ENCODE peak calls at places on chromosomes 16 and 17, in five cellular contexts. M is fibroblast of lung, H is upper lobe of right lung, C is neural progenitor cell, S is uterus. X is an unnamed sample.

GRCh38 chr17:66583112-66583748 is 251.7 kb upstream of the CACNG5 start:
- DNase-seq in M (no peak), H (no peak), C (no peak), S (no peak), X (no peak)

GRCh38 chr16:24069036-24069590 is 187.0 kb upstream of the CACNG3 start:
- DNase-seq in M (no peak), H (no peak), C (no peak), S (no peak), X (no peak)

GRCh38 chr17:66308856-66309255 is 6.4 kb downstream of the PRKCA start:
- DNase-seq in M (no peak), H (no peak), C (no peak), S (no peak), X (no peak)

GRCh38 chr17:44587339-44587738 is 30.1 kb downstream of the FZD2 start:
- DNase-seq in M (peak; percentile 99), H (peak; percentile 66), C (no peak), S (peak; percentile 34), X (peak; percentile 49)

GRCh38 chr17:18141210-18141803 is 32.8 kb downstream of the MYO15A start:
- DNase-seq in M (peak; percentile 36), H (no peak), C (peak; percentile 70), S (peak; percentile 47), X (no peak)

GRCh38 chr16:31265329-31266245 is 5.8 kb downstream of the ITGAM start:
- DNase-seq in M (peak; percentile 16), H (peak; percentile 64), C (no peak), S (no peak), X (no peak)

GRCh38 chr17:53633856-53634255 is 188.9 kb upstream of the KIF2B start:
- DNase-seq in M (no peak), H (no peak), C (no peak), S (no peak), X (no peak)

GRCh38 chr16:24988593-24989338 is 26.4 kb downstream of the ARHGAP17 start:
- DNase-seq in M (peak; percentile 85), H (no peak), C (no peak), S (peak; percentile 52), X (no peak)

GRCh38 chr16:11356573-11357331 is 11.5 kb downstream of the RMI2 start:
- DNase-seq in M (peak; percentile 43), H (peak; percentile 90), C (peak; percentile 84), S (peak; percentile 68), X (no peak)

GRCh38 chr16:1545044-1545736 is 11.7 kb downstream of the TMEM204 start:
- DNase-seq in M (no peak), H (no peak), C (no peak), S (peak; percentile 67), X (no peak)

GRCh38 chr17:83153681-83154310 is 74.4 kb downstream of the METRNL start:
- DNase-seq in M (no peak), H (no peak), C (no peak), S (no peak), X (no peak)

GRCh38 chr16:35750157-35750689 is 2290.8 kb downstream of the TP53TG3F start:
- DNase-seq in M (no peak), H (no peak), C (no peak), S (no peak), X (no peak)

GRCh38 chr16:12499032-12499735 is 304.5 kb downstream of the CPPED1 start:
- DNase-seq in M (no peak), H (no peak), C (no peak), S (no peak), X (no peak)

GRCh38 chr17:79945591-79946255 is 89.9 kb downstream of the TBC1D16 start:
- DNase-seq in M (peak; percentile 84), H (peak; percentile 63), C (no peak), S (no peak), X (no peak)

GRCh38 chr17:57679906-57680695 is 65.0 kb downstream of the CCDC182 start:
- DNase-seq in M (no peak), H (no peak), C (no peak), S (no peak), X (no peak)

GRCh38 chr16:76614255-76614654 is 337.1 kb downstream of the CNTNAP4 start:
- DNase-seq in M (no peak), H (no peak), C (no peak), S (no peak), X (no peak)

DNA sequence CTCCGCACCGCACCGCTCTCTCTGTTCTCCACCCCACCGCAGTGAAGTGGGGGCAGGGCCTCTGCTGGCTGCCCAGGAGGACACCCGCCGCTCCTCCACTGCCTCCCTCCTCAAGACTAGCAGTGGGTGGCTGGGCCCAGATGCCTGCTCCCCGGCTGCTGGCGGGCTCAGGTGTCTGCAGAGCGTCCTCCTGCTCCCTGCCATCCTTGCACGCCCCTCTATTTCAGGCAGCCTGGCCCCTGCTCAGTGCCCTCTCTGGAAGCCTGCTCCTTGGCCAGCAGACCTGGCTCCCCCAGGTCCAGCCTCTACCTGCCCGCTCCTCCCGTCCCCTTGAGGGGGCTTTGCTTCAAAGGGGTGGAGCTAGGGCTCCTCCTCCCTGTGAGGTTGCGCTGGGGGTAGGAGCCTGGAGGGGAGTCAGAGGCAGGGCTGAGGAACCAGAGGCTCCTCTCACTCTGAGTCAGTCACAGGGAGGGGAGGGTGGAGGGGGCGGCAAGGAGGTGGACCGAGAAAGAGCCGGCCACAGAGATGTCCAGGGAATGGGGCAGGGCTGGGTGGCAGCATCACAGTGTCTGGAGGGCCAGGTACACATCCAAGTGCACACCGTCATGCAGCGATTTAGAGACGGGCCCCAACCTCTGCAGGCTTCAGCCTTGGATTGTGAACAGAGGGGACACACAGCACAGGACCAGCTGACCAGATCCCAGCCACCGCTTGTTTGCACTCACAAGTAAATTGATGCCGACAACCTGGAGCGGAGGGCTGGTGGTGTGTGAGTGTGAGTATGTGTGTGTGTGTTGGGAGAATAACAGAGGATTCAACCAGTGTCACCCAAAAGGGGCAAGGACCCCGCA is 9.8 kb upstream of the TMEM92 start:
- DNase-seq in M (peak; percentile 65), H (peak; percentile 67), C (peak; percentile 52), S (peak; percentile 77), X (no peak)
- H3K4me3 ChIP-seq in M (peak overlapping the region; percentile 22), H (no peak overlapping the region), C (peak overlapping the region; percentile 15), S (no peak overlapping the region), X (no peak overlapping the region)

GRCh38 chr17:19799796-19800195 is 51.7 kb upstream of the ALDH3A1 start:
- DNase-seq in M (no peak), H (no peak), C (no peak), S (no peak), X (no peak)

GRCh38 chr17:19796457-19796856 is 48.4 kb upstream of the ALDH3A1 start:
- DNase-seq in M (no peak), H (no peak), C (no peak), S (no peak), X (no peak)

GRCh38 chr17:19805006-19805405 is 56.9 kb upstream of the ALDH3A1 start:
- DNase-seq in M (no peak), H (no peak), C (no peak), S (no peak), X (peak; percentile 15)

GRCh38 chr17:19800571-19800970 is 52.5 kb upstream of the ALDH3A1 start:
- DNase-seq in M (no peak), H (no peak), C (no peak), S (no peak), X (no peak)
- TF ChIP-seq CTCF in M (no peak), H (no peak), C (no peak), S (no peak), X (no peak)

DNA sequence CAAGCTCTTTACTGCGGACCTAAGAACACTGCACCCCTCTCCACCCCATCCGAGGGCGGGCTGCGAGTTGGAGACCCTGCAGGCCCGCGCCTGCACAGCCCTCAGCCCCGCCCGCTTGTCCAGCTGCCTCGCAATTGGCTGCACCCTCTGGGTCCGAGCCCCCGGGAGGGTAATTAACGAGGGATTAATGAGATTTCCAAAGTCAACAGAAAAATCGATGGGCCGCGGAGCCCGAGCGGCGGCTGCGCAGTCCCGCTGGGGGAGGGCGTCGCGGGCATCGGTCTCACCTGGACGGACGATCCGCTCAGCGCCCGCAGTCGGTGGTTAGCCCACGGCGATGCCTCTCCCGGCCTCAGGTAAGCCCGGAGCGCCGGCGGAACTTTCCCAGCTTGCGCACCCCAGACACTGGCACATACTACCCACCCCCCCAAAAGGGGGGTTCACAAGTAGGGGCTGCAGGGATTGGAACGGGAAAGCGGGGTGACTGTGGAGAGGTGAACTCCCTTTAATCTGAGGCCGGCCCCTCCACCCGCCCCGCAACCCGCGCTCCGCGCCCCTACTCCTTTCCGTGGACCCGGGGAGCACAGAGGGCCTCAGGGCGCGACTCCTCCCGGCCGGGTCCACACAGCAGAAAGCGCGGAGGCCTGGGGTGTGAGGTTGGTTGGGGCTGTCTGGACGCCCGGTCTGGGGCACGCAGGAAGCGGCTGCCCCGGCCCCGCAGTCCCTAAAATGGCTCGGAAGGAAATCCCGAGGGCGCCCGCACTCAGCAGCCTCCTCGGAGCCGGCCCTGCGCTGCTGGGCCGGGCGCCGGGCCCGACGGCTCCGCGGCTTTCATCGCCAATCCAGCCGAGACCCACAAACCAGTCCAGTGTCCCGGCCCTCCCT is at the start of gene OTOP3:
- DNase-seq in M (no peak), H (no peak), C (peak; percentile 64), S (no peak), X (no peak)
- H3K4me3 ChIP-seq in M (no peak within 1 kb of the TSS), H (no peak within 1 kb of the TSS), C (peak within 1 kb of the TSS; percentile 35), S (no peak within 1 kb of the TSS), X (no peak within 1 kb of the TSS)

GRCh38 chr17:9696279-9697044 is 51.1 kb downstream of the USP43 start:
- DNase-seq in M (no peak), H (peak; percentile 31), C (no peak), S (no peak), X (no peak)
- TF ChIP-seq CTCF in M (no peak), H (no peak), C (no peak), S (no peak), X (no peak)

GRCh38 chr16:57283956-57284205 is 591 bp downstream of the PLLP start:
- DNase-seq in M (no peak), H (no peak), C (no peak), S (no peak), X (no peak)
- H3K4me3 ChIP-seq in M (no peak overlapping the region), H (peak overlapping the region; percentile 70), C (peak overlapping the region; percentile 72), S (peak overlapping the region; percentile 43), X (no peak overlapping the region)

DNA sequence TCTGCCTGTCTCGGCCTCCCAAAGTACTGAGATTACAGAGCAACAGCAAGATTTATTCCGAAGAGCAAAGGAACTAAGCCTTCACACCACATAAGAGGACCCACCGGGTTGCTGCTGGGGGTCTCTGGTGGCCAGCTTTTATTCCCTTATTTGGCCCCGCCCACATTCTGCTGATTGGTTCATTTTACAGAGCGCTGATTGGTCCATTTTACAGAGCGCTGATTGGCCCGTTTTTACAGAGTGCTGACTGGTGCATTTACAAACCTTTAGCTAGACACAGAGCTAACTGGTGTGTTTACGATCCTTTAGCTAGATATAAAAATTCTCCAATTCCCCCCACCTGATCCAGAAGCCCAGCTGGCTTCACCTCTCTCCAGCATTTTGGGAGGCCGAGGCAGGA is 26.3 kb downstream of the COPRS start:
- DNase-seq in M (no peak), H (no peak), C (no peak), S (no peak), X (no peak)
- TF ChIP-seq CTCF in M (no peak), H (no peak), C (no peak), S (no peak), X (no peak)

GRCh38 chr17:67636841-67637240 is 80.9 kb upstream of the NOL11 start:
- DNase-seq in M (peak; percentile 83), H (peak; percentile 10), C (no peak), S (no peak), X (no peak)
- H3K4me3 ChIP-seq in M (no peak overlapping the region), H (no peak overlapping the region), C (no peak overlapping the region), S (no peak overlapping the region), X (no peak overlapping the region)